ENCODE peak calls at places on chromosomes 11 and 22, in four cellular contexts. F, Q, M and R are unnamed samples.

GRCh38 chr22:30249049-30250038 is 2.8 kb upstream of the LIF start:
- DNase-seq in M (no peak), Q (no peak), F (peak; percentile 40), R (no peak)

GRCh38 chr11:133981156-133981555 is 24.4 kb upstream of the IGSF9B start:
- DNase-seq in Q (no peak), F (no peak), M (no peak), R (no peak)

GRCh38 chr22:30268331-30268730 is 1.7 kb upstream of the OSM start:
- DNase-seq in M (no peak), F (no peak), Q (no peak), R (no peak)

GRCh38 chr11:107898270-107898669 is 30.0 kb upstream of the RAB39A start:
- DNase-seq in F (peak; percentile 20), M (peak; percentile 24), Q (no peak), R (peak; percentile 8)

GRCh38 chr11:96311120-96311568 is 31.9 kb downstream of the MAML2 start:
- DNase-seq in M (no peak), F (no peak), Q (no peak), R (no peak)

GRCh38 chr11:114132944-114133394 is 73.5 kb downstream of the ZBTB16 start:
- DNase-seq in Q (no peak), M (no peak), F (no peak), R (no peak)

GRCh38 chr11:128180446-128181089 is 406.8 kb downstream of the ETS1 start:
- DNase-seq in Q (no peak), M (no peak), F (no peak), R (no peak)

GRCh38 chr22:27377901-27378300 is 423.7 kb downstream of the MN1 start:
- DNase-seq in F (no peak), M (no peak), Q (no peak), R (no peak)

GRCh38 chr11:92888701-92889100 is 80.8 kb upstream of the MTNR1B start:
- DNase-seq in M (no peak), Q (no peak), F (no peak), R (no peak)

GRCh38 chr11:27081056-27081455 is 40.4 kb downstream of the BBOX1 start:
- DNase-seq in F (no peak), Q (no peak), M (no peak), R (no peak)

GRCh38 chr11:121741954-121742361 is 289.2 kb upstream of the SORL1-AS1 start:
- DNase-seq in Q (no peak), M (no peak), F (no peak), R (no peak)

GRCh38 chr11:2260491-2261364 is 9.7 kb downstream of the ASCL2 start:
- DNase-seq in M (no peak), F (no peak), Q (no peak), R (no peak)

GRCh38 chr11:128039140-128040021 is 548.0 kb downstream of the ETS1 start:
- DNase-seq in F (no peak), Q (no peak), M (no peak), R (no peak)

GRCh38 chr22:45865561-45866397 is 111.2 kb downstream of the WNT7B start:
- DNase-seq in M (no peak), F (no peak), Q (no peak), R (no peak)

GRCh38 chr11:30741039-30741550 is 154.9 kb upstream of the MPPED2 start:
- DNase-seq in Q (no peak), F (peak; percentile 13), M (no peak), R (no peak)

GRCh38 chr11:7551571-7551970 is 37.8 kb downstream of the PPFIBP2 start:
- DNase-seq in M (no peak), Q (no peak), F (no peak), R (no peak)

GRCh38 chr11:74685905-74686304 is 45.3 kb downstream of the CHRDL2 start:
- DNase-seq in F (no peak), Q (no peak), M (no peak), R (no peak)

GRCh38 chr11:123616505-123617198 is 37.8 kb downstream of the SCN3B start:
- DNase-seq in Q (no peak), F (no peak), M (no peak), R (no peak)

GRCh38 chr11:1199689-1200610 is 22.9 kb upstream of the MUC5B start:
- DNase-seq in F (no peak), Q (no peak), M (no peak), R (no peak)

GRCh38 chr11:19511066-19511412 is 201.6 kb upstream of the NAV2 start:
- DNase-seq in Q (no peak), M (no peak), F (no peak), R (no peak)

GRCh38 chr11:58921778-58922390 is 17.4 kb upstream of the GLYATL1 start:
- DNase-seq in M (no peak), Q (no peak), F (no peak), R (no peak)

DNA sequence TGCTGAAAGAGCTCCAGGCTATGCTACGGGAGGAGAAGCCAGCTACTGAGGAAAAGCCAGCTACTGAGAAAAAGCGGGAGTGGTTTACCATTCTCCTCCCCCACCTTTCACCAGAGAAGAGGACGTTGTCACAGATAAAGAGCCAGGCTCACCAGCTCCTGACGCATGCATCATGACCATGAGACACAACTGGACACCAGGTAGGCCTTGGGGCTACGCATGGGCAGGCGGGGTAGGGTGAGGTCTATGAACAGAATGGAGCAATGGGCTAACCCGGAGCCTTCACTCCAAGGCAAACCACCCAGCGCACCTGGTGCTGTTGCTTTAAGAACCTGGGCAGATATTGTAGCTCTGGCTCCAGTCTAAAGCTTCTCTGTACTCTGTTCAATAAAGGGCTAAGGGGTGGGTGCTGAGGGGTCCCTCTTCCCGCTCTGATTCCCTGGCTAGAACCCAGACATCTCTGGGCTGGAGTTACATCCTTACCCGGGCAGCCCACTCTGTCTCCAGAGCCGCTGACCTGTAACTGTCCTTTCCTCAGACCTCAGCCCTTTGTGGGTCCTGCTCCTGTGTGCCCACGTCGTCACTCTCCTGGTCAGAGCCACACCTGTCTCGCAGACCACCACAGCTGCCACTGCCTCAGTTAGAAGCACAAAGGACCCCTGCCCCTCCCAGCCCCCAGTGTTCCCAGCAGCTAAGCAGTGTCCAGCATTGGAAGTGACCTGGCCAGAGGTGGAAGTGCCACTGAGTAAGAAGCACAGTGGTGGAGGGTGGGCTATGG is 1.3 kb downstream of the IL18BP start:
- DNase-seq in M (no peak), Q (no peak), F (no peak), R (no peak)
- H3K4me3 ChIP-seq in M (peak overlapping the region; percentile 50), Q (no peak overlapping the region), F (no peak overlapping the region), R (no peak overlapping the region)

DNA sequence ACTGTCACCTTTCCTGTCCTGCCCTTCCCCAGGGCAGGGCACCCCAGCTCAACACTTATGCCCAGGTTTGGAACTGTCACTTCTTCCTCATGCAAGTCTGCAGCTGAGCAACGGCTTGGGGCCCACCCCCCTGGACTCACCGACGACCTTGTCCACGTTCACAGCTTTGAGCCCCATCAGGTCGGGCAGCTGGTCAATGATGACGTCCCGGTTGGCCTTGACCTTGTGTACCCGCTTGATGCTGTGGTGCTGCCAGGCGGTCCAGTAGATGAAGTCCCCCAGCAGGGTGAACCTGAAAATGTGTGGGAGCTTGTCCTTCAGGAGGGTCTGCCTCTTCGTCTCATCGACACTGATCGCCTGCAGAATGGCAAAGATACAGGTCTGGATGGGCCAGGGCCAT is 135.0 kb downstream of the CRYBB2 start:
- DNase-seq in M (no peak), F (no peak), Q (no peak), R (no peak)
- H3K36me3 ChIP-seq in M (peaks cover 29% of the 10 kb centered on the region), F (peaks cover 88% of the 10 kb centered on the region), Q (peaks cover 10% of the 10 kb centered on the region), R (peaks cover 28% of the 10 kb centered on the region)

DNA sequence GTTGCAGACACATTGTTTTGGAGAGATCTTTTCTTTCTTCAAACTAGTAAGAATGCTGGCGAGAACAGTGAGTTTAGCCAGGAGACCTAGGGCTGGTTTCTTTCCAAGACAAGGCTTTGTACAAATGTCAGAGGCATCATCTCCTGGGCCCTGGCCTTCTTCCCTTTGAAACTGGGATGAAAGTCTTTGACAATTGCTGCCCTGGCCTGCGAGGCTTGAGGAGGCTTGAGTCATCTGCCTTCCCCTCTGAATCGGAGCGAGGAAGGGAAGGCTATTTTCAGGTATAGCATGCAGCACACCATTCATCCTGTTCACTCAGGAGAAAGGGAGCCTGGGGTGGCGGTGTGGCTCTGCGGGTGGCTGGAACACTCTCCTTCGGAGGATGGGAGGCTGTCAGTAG is 21.5 kb upstream of the PARVG start:
- DNase-seq in Q (no peak), F (no peak), M (no peak), R (no peak)
- TF ChIP-seq SUZ12 in Q (no peak), F (no peak), M (no peak), R (no peak)

GRCh38 chr11:126061707-126062678 is 673 bp downstream of the CDON start:
- DNase-seq in M (no peak), Q (no peak), F (peak; percentile 66), R (no peak)

GRCh38 chr11:126059238-126059761 is 3.4 kb downstream of the CDON start:
- DNase-seq in M (no peak), Q (no peak), F (no peak), R (no peak)

GRCh38 chr11:126058090-126058489 is 4.6 kb downstream of the CDON start:
- DNase-seq in Q (no peak), F (no peak), M (no peak), R (no peak)

GRCh38 chr11:126062679-126063509 is at the start of gene CDON:
- DNase-seq in M (peak; percentile 48), Q (peak; percentile 87), F (peak; percentile 86), R (peak; percentile 86)

GRCh38 chr11:126060651-126061220 is 1.9 kb downstream of the CDON start:
- DNase-seq in M (no peak), Q (no peak), F (peak; percentile 45), R (no peak)
- H3K4me3 ChIP-seq in M (no peak overlapping the region), Q (no peak overlapping the region), F (no peak overlapping the region), R (no peak overlapping the region)

DNA sequence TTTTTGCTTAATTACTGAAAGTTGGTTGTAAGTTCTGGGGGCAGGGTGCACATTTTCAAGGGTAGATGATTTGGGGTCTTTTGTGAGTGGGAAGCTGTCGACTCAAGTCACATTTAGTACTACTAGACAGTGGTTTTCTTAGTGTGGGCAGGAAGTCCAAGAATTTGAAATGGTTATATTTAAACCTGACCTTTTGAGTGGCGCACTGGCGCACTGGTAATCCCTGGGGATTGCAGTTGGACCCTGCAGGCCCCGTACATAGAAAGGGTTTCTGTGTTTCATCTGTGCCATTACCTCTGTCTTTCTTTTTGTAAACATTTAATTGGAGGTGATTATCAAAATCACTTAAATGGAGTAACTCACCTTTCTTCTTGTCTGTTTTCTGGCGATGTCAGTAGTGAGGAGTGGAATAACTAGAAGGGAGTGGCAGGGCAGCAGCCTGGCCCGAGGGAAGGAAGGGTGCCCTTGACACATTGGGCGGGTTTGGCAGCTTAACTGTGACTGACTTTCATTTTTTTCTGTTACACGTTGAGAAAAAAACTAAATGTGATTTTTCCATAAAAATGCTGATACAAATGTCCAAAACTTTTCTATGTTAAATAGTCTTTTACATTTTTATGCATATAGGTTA is 101.8 kb upstream of the GAL start:
- DNase-seq in M (no peak), Q (no peak), F (no peak), R (no peak)
- H3K36me3 ChIP-seq in M (peaks cover 20% of the 10 kb centered on the region), Q (peaks cover 24% of the 10 kb centered on the region), F (peaks cover 83% of the 10 kb centered on the region), R (peaks cover 67% of the 10 kb centered on the region)

DNA sequence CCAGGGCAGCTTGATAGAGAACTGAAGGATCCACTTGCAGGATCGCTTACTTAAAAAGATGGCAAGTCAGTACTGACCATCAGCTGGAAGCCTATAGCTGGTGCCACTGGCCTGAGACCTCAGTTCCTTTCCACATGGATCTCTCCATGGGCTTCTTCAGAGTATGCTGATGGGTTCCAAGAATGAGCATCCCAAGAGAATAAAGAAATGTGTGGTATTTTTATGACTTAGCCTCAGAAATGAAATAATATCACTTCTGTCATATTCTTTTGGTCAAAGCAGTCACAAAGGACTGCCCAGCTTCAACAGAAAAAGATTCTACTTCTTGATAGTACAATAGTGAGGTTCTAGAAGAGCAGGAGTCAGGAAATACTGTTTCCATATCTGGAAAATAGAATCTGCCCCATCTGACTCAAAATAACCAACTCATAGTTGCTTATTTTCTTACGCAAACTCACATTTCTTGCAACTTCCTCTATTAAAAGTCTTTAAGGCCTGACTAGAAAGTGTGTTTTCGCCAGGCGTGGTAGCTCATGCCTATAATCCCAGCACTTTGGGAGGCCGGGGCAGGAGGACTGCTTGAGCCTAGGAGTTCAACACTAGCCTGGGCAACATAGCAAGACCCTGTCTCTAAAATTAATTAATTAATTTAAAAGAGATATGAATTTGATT is 116.9 kb downstream of the SIK3 start:
- DNase-seq in Q (no peak), M (no peak), F (no peak), R (no peak)
- TF ChIP-seq SUZ12 in Q (no peak), M (no peak), F (no peak), R (no peak)